ENCODE peak calls at places on chromosomes 5 and 9, in six cellular contexts. Z, E, S, Y, G and M are unnamed samples.

GRCh38 chr5:150448353-150448752 is 1.2 kb downstream of the RPS14 start:
- DNase-seq in Z (no peak), E (no peak), S (no peak), Y (no peak), G (no peak), M (no peak)

GRCh38 chr9:128414461-128414860 is 6.2 kb upstream of the CERCAM start:
- DNase-seq in Z (peak; percentile 49), E (no peak), S (no peak), Y (no peak), G (no peak), M (no peak)

GRCh38 chr9:96559339-96559943 is 60.2 kb downstream of the CDC14B start:
- DNase-seq in Z (no peak), E (no peak), S (no peak), Y (no peak), G (no peak), M (no peak)

GRCh38 chr9:126806336-126806735 is 1.5 kb downstream of the ZBTB43 start:
- DNase-seq in Z (no peak), E (no peak), S (no peak), Y (no peak), G (peak; percentile 15), M (no peak)

GRCh38 chr5:151063136-151063544 is 17.7 kb downstream of the TNIP1 start:
- DNase-seq in Z (no peak), E (no peak), S (peak; percentile 83), Y (no peak), G (peak; percentile 87), M (peak; percentile 48)

GRCh38 chr9:6611891-6612290 is 33.6 kb downstream of the GLDC start:
- DNase-seq in Z (no peak), E (no peak), S (no peak), Y (no peak), G (no peak), M (no peak)

GRCh38 chr9:15299374-15299939 is 7.6 kb downstream of the TTC39B start:
- DNase-seq in Z (no peak), E (no peak), S (no peak), Y (no peak), G (no peak), M (no peak)

GRCh38 chr9:38022995-38023394 is 46.0 kb downstream of the SHB start:
- DNase-seq in Z (no peak), E (no peak), S (no peak), Y (no peak), G (no peak), M (no peak)

GRCh38 chr5:95262933-95263660 is 21.8 kb downstream of the MCTP1 start:
- DNase-seq in Z (no peak), E (no peak), S (no peak), Y (no peak), G (no peak), M (no peak)

GRCh38 chr5:73280821-73281746 is 108.1 kb downstream of the TMEM174 start:
- DNase-seq in Z (no peak), E (peak; percentile 36), S (peak; percentile 72), Y (no peak), G (peak; percentile 65), M (no peak)

GRCh38 chr9:38162332-38162985 is 93.4 kb upstream of the SHB start:
- DNase-seq in Z (no peak), E (no peak), S (no peak), Y (no peak), G (no peak), M (peak; percentile 42)

GRCh38 chr5:15585128-15585527 is 85.1 kb downstream of the FBXL7 start:
- DNase-seq in Z (no peak), E (no peak), S (no peak), Y (no peak), G (peak; percentile 25), M (no peak)

GRCh38 chr9:89660286-89660685 is 55.5 kb downstream of the GADD45G start:
- DNase-seq in Z (no peak), E (no peak), S (no peak), Y (no peak), G (no peak), M (no peak)

GRCh38 chr5:93088566-93088965 is 492.5 kb downstream of the NR2F1-AS1 start:
- DNase-seq in Z (no peak), E (no peak), S (no peak), Y (no peak), G (no peak), M (no peak)

GRCh38 chr5:173922527-173922926 is 34.4 kb downstream of the CPEB4 start:
- DNase-seq in Z (no peak), E (no peak), S (no peak), Y (no peak), G (peak; percentile 17), M (no peak)

GRCh38 chr5:72151169-72151568 is 43.9 kb downstream of the MAP1B start:
- DNase-seq in Z (no peak), E (no peak), S (no peak), Y (no peak), G (no peak), M (no peak)

GRCh38 chr5:72154076-72154756 is 46.9 kb downstream of the MAP1B start:
- DNase-seq in Z (no peak), E (no peak), S (no peak), Y (peak; percentile 41), G (no peak), M (no peak)

GRCh38 chr5:72153551-72153950 is 46.3 kb downstream of the MAP1B start:
- DNase-seq in Z (no peak), E (no peak), S (no peak), Y (no peak), G (no peak), M (no peak)

GRCh38 chr5:72151646-72152045 is 44.4 kb downstream of the MAP1B start:
- DNase-seq in Z (no peak), E (no peak), S (no peak), Y (no peak), G (no peak), M (no peak)

DNA sequence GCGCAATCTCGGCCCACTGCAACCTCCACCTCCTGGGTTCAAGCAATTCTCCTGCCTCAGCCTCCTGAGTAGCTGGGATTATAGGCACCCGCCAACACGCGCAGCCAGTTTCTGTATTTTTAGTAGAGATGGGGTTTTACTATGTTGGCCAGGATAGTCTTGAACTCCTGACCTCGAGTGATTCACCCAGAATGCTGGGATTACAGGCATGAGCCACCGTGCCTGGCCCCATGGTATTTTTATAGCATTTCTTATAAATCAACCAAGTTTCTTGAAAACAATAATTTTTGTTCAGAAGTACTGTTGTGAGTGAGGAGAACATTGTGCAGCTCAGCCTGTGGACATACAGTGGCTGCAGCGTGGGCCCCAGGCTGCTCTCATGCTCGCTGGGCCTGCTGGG is 45.2 kb downstream of the MAP1B start:
- DNase-seq in Z (no peak), E (no peak), S (no peak), Y (no peak), G (peak; percentile 59), M (no peak)
- H3K4me1 ChIP-seq in Z (peaks cover 49% of the 10 kb centered on the region), E (peaks cover 5% of the 10 kb centered on the region), S (peaks cover 34% of the 10 kb centered on the region), Y (peaks cover 76% of the 10 kb centered on the region), G (peaks cover 34% of the 10 kb centered on the region), M (peaks cover 21% of the 10 kb centered on the region)

GRCh38 chr9:22040760-22041159 is 31.7 kb upstream of the CDKN2B start:
- DNase-seq in Z (no peak), E (no peak), S (no peak), Y (no peak), G (peak; percentile 69), M (no peak)

GRCh38 chr9:22041329-22041728 is 32.2 kb upstream of the CDKN2B start:
- DNase-seq in Z (no peak), E (no peak), S (no peak), Y (no peak), G (no peak), M (no peak)

GRCh38 chr9:22037954-22038690 is 29.0 kb upstream of the CDKN2B start:
- DNase-seq in Z (peak; percentile 18), E (no peak), S (no peak), Y (no peak), G (peak; percentile 47), M (no peak)

GRCh38 chr9:22036866-22037626 is 27.9 kb upstream of the CDKN2B start:
- DNase-seq in Z (no peak), E (no peak), S (no peak), Y (no peak), G (peak; percentile 48), M (no peak)

DNA sequence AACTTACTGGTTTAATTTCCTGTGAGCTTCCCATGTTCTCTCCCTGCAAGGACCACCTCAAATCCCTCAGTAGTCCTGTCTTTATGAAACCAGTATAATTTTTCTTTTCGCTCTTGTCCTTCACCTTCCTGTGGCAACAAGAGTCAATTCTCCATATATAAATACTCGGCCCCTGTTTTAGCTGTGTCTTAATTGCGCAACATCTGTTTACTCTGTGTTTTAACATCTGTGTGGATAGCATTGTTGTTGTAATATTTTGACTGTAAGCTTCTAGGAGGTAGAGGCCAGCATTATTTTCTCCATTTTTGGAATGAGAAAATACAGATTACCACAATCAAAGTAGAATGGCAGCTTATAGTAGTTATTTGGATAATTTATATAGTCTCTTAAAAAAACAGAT is 30.2 kb upstream of the CDKN2B start:
- DNase-seq in Z (no peak), E (no peak), S (no peak), Y (no peak), G (no peak), M (no peak)
- H3K4me1 ChIP-seq in Z (no peaks in the 10 kb centered on the region), E (peaks cover 49% of the 10 kb centered on the region), S (peaks cover 15% of the 10 kb centered on the region), Y (no peaks in the 10 kb centered on the region), G (peaks cover 4% of the 10 kb centered on the region), M (no peaks in the 10 kb centered on the region)

GRCh38 chr5:143888912-143889311 is 77.0 kb downstream of the HMHB1 start:
- DNase-seq in Z (no peak), E (no peak), S (no peak), Y (no peak), G (no peak), M (no peak)
- H3K4me1 ChIP-seq in Z (peaks cover 5% of the 10 kb centered on the region), E (peaks cover 10% of the 10 kb centered on the region), S (no peaks in the 10 kb centered on the region), Y (peaks cover 41% of the 10 kb centered on the region), G (peaks cover 17% of the 10 kb centered on the region), M (peaks cover 5% of the 10 kb centered on the region)

GRCh38 chr9:91426123-91426745 is 2.6 kb upstream of the NFIL3 start:
- DNase-seq in Z (peak; percentile 65), E (no peak), S (no peak), Y (no peak), G (peak; percentile 55), M (no peak)
- H3K4me1 ChIP-seq in Z (peaks cover 19% of the 10 kb centered on the region), E (peaks cover 7% of the 10 kb centered on the region), S (peaks cover 13% of the 10 kb centered on the region), Y (peaks cover 33% of the 10 kb centered on the region), G (peaks cover 8% of the 10 kb centered on the region), M (no peaks in the 10 kb centered on the region)

DNA sequence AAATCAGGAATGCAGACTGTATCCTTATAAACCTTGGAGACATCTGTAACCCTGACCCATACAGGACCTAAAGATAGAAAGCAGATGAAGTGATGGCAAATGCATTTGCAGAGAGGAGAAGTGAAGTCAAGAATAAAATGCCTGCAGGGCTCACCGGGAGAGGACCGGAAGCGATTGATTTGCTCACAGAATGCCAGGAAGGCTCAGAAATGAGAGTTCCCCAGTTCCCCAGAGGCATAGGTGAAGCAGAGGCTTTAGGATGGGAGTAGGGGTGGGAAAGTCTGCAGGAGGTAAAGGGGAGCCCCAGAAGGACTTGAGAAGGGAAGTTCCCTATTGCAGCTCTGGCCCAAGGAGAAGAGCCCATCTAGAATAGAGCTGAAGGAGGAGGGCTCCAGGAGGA is 63.9 kb upstream of the TNFAIP8 start:
- DNase-seq in Z (no peak), E (no peak), S (no peak), Y (no peak), G (no peak), M (no peak)
- H3K4me1 ChIP-seq in Z (peaks cover 21% of the 10 kb centered on the region), E (peaks cover 38% of the 10 kb centered on the region), S (peaks cover 7% of the 10 kb centered on the region), Y (peaks cover 37% of the 10 kb centered on the region), G (peaks cover 10% of the 10 kb centered on the region), M (peaks cover 6% of the 10 kb centered on the region)

GRCh38 chr5:154484393-154484944 is 6.4 kb upstream of the HAND1 start:
- DNase-seq in Z (peak; percentile 22), E (no peak), S (no peak), Y (no peak), G (no peak), M (no peak)
- H3K4me1 ChIP-seq in Z (peaks cover 73% of the 10 kb centered on the region), E (no peaks in the 10 kb centered on the region), S (peaks cover 5% of the 10 kb centered on the region), Y (peaks cover 25% of the 10 kb centered on the region), G (no peaks in the 10 kb centered on the region), M (no peaks in the 10 kb centered on the region)